ENCODE peak calls at places on chromosome 20, in five cellular contexts. G is mesenchymal stem cell; F is effector memory CD4-positive, alpha-beta T cell; L is adrenal gland; Q is NT2/D1. H is an unnamed sample.

GRCh38 chr20:13995841-13996240 is 525 bp downstream of the MACROD2 start:
- DNase-seq in G (no peak), F (no peak), L (peak), Q (no peak), H (no peak)

GRCh38 chr20:44653536-44653935 is 2.0 kb upstream of the ADA start:
- DNase-seq in G (no peak), F (no peak), L (no peak), Q (no peak), H (no peak)

GRCh38 chr20:59823860-59824259 is 109.6 kb downstream of the SYCP2 start:
- DNase-seq in G (no peak), F (no peak), L (no peak), Q (no peak), H (no peak)

GRCh38 chr20:37911838-37912273 is 8.9 kb downstream of the VSTM2L start:
- DNase-seq in G (no peak), F (no peak), L (no peak), Q (peak), H (no peak)

GRCh38 chr20:64766-65322 is 22.6 kb upstream of the DEFB125 start:
- DNase-seq in G (no peak), F (no peak), L (no peak), Q (no peak), H (no peak)

GRCh38 chr20:25065625-25066338 is 7.8 kb upstream of the ACSS1 start:
- DNase-seq in G (peak), F (peak), L (peak), Q (no peak), H (peak)

GRCh38 chr20:44066645-44067606 is 120.1 kb downstream of the JPH2 start:
- DNase-seq in G (no peak), F (no peak), L (no peak), Q (no peak), H (no peak)

GRCh38 chr20:10445758-10446157 is 10.7 kb downstream of the SLX4IP start:
- DNase-seq in G (no peak), F (no peak), L (no peak), Q (no peak), H (no peak)

GRCh38 chr20:43982016-43982415 is 67.4 kb downstream of the TOX2 start:
- DNase-seq in G (no peak), F (no peak), L (no peak), Q (no peak), H (no peak)

GRCh38 chr20:43490038-43490437 is 17.5 kb upstream of the L3MBTL1 start:
- DNase-seq in G (no peak), F (no peak), L (no peak), Q (no peak), H (no peak)

GRCh38 chr20:59645316-59645715 is 41.0 kb downstream of the PHACTR3 start:
- DNase-seq in G (no peak), F (no peak), L (no peak), Q (no peak), H (no peak)

GRCh38 chr20:44701116-44701865 is 13.9 kb upstream of the CCN5 start:
- DNase-seq in G (peak), F (no peak), L (no peak), Q (no peak), H (no peak)

GRCh38 chr20:21099653-21100589 is 6.2 kb downstream of the LINC00237 start:
- DNase-seq in G (peak), F (peak), L (no peak), Q (no peak), H (no peak)

GRCh38 chr20:40654876-40655275 is 34.2 kb downstream of the MAFB start:
- DNase-seq in G (no peak), F (no peak), L (no peak), Q (no peak), H (no peak)

GRCh38 chr20:22904411-22904810 is 130.7 kb upstream of the SSTR4 start:
- DNase-seq in G (no peak), F (no peak), L (no peak), Q (no peak), H (no peak)

GRCh38 chr20:56989516-56989915 is 276.9 kb downstream of the BMP7 start:
- DNase-seq in G (no peak), F (no peak), L (no peak), Q (no peak), H (no peak)

GRCh38 chr20:12653642-12654041 is 355.1 kb upstream of the SPTLC3 start:
- DNase-seq in G (no peak), F (no peak), L (no peak), Q (no peak), H (no peak)

GRCh38 chr20:43658068-43658722 is 8.7 kb upstream of the MYBL2 start:
- DNase-seq in G (peak), F (no peak), L (no peak), Q (no peak), H (no peak)

GRCh38 chr20:47281376-47281775 is 75.1 kb downstream of the ZMYND8 start:
- DNase-seq in G (no peak), F (no peak), L (no peak), Q (no peak), H (no peak)

GRCh38 chr20:25019381-25020155 is 27.0 kb upstream of the APMAP start:
- DNase-seq in G (no peak), F (no peak), L (no peak), Q (no peak), H (no peak)

GRCh38 chr20:39795401-39796272 is 833.5 kb downstream of the DHX35 start:
- DNase-seq in G (peak), F (no peak), L (no peak), Q (no peak), H (no peak)

GRCh38 chr20:19710336-19710721 is 47.7 kb upstream of the RIN2 start:
- DNase-seq in G (no peak), F (no peak), L (no peak), Q (no peak), H (no peak)

GRCh38 chr20:39716796-39717341 is 754.7 kb downstream of the DHX35 start:
- DNase-seq in G (no peak), F (no peak), L (no peak), Q (no peak), H (no peak)

GRCh38 chr20:54643761-54644160 is 168.4 kb downstream of the DOK5 start:
- DNase-seq in G (no peak), F (no peak), L (no peak), Q (no peak), H (no peak)

GRCh38 chr20:49009899-49010631 is 36.0 kb upstream of the CSE1L start:
- DNase-seq in G (no peak), F (no peak), L (no peak), Q (no peak), H (no peak)

DNA sequence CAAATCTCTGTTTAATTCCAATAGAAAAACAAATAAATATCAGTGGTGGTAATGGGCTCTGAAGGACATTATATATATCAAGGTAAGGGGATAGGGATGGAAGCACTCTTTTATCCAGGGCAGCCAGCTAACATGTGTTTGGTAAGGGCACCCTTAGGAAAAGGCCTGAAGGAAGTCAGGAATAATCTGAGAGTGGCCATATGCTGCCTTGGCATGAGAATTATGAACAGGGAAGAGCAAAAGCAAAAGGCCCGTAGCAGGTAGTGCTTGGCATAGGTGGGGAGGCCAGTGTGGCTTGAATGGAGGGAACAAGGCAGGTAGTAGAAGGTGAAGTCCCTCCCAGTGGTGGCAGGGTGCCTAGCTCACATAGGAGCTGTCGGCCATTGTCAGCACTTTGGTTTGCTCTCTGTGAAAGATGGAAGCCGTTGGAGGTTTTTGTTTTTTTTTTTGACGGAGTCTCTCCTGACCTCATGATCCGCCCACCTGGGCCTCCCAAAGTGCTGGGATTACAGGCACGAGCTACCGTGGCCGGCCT is 39.6 kb upstream of the CSE1L start:
- DNase-seq in G (no peak), F (no peak), L (peak), Q (no peak), H (no peak)
- H3K4me3 ChIP-seq in G (no peak), F (no peak), L (no peak), Q (no peak), H (no peak)

GRCh38 chr20:17835941-17836861 is 132.4 kb downstream of the SNX5 start:
- DNase-seq in G (peak), F (no peak), L (no peak), Q (no peak), H (no peak)

GRCh38 chr20:17837179-17837578 is 131.4 kb downstream of the SNX5 start:
- DNase-seq in G (no peak), F (no peak), L (no peak), Q (no peak), H (no peak)

GRCh38 chr20:17833036-17833674 is 133.4 kb downstream of the BANF2 start:
- DNase-seq in G (peak), F (no peak), L (no peak), Q (no peak), H (no peak)

GRCh38 chr20:17834804-17835203 is 133.8 kb downstream of the SNX5 start:
- DNase-seq in G (no peak), F (no peak), L (no peak), Q (no peak), H (no peak)

GRCh38 chr20:17835240-17835940 is 133.2 kb downstream of the SNX5 start:
- DNase-seq in G (peak), F (no peak), L (peak), Q (no peak), H (no peak)
- H3K4me3 ChIP-seq in G (peak), F (no peak), L (no peak), Q (no peak), H (no peak)

GRCh38 chr20:63543131-63543530 is 4.4 kb downstream of the SRMS start:
- DNase-seq in G (no peak), F (no peak), L (no peak), Q (no peak), H (no peak)
- H3K4me3 ChIP-seq in G (no peak), F (no peak), L (no peak), Q (no peak), H (no peak)

GRCh38 chr20:58179083-58179431 is 49.4 kb downstream of the ANKRD60 start:
- DNase-seq in G (no peak), F (no peak), L (no peak), Q (no peak), H (no peak)
- H3K4me3 ChIP-seq in G (peak), F (no peak), L (no peak), Q (no peak), H (no peak)

DNA sequence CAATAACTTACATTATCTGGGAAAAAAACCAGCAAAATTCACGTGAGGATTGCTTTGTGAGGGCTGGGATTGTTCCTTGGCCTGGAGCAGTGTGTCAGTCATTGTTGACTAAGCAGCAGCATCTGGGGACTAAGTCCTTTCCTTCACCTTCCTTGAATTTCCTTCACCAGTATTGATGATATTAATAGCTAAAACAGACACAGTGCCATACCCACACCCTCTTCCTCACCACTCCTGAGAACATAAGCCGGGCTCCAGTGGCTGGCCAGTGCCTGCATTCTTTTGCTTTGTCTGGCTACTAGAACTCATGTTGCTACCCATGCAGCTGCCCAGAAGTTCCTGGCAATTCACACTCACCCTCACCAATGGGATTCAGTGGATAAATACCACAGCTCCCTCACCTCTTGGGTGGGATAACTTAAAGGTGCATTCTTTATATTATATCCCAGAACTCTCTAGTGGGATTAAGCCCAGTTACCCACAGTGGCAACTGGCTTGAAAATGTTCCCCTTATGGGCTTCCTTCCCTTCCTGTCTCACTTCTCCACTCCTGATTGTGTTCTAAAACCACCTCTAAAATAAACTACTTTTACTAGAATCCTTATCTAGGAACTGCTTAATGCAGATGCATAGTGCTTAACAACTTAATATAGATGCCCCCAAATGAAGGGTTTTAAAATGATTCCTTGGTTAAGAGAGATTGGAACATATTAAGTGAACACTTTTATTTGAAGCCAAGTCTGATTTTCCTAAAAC is 24.0 kb downstream of the PLCB1 start:
- DNase-seq in G (no peak), F (no peak), L (no peak), Q (no peak), H (no peak)
- H3K4me3 ChIP-seq in G (no peak), F (no peak), L (no peak), Q (no peak), H (no peak)

DNA sequence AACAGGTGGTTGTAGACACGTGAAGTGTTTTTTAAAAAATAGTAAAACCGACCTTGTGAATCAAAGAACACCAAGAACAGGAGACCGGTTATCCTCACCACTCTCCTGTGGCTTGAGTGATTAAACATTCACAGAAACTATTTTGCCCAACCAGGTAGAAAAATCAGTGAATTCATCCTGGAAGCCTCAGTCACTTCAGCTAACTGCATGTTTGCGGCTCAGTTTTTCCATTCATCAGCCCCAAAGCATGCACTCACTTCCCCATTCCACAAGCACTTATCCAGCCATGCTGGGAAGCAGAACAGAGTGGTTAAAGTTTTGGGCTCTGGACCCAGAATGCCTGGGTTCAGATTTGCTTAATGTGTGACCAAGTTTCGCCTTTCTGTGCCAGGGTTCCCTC is 2.4 kb downstream of the LRRN4 start:
- DNase-seq in G (peak), F (no peak), L (no peak), Q (no peak), H (no peak)
- H3K4me3 ChIP-seq in G (peak), F (no peak), L (no peak), Q (peak), H (no peak)

GRCh38 chr20:2729251-2729713 is 36.7 kb downstream of the EBF4 start:
- DNase-seq in G (peak), F (no peak), L (no peak), Q (no peak), H (no peak)
- H3K4me3 ChIP-seq in G (no peak), F (no peak), L (no peak), Q (no peak), H (no peak)